ENCODE peak calls at places on chromosomes 2 and 18, in five cellular contexts. K is K562, F is A549, M is GM12878, U is SK-N-SH. T is an unnamed sample.

GRCh38 chr2:239182981-239183791 is 217.6 kb downstream of the HDAC4 start:
- DNase-seq in K (no peak), F (no peak), M (no peak), U (no peak), T (no peak)

GRCh38 chr18:36127866-36128845 is 984 bp downstream of the SLC39A6 start:
- DNase-seq in K (peak), F (peak), M (no peak), U (peak), T (peak)

GRCh38 chr2:75053484-75054112 is 95.2 kb downstream of the POLE4 start:
- DNase-seq in K (peak), F (peak), M (peak), U (peak), T (peak)

GRCh38 chr2:100339823-100340222 is 17.5 kb upstream of the LONRF2 start:
- DNase-seq in K (no peak), F (no peak), M (no peak), U (no peak), T (no peak)

GRCh38 chr18:63848159-63848558 is 39.3 kb upstream of the SERPINB2 start:
- DNase-seq in K (peak), F (peak), M (no peak), U (peak), T (peak)

GRCh38 chr2:50343157-50343821 is 688.6 kb downstream of the NRXN1 start:
- DNase-seq in K (no peak), F (no peak), M (no peak), U (no peak), T (no peak)

GRCh38 chr18:50790956-50791355 is 28.9 kb downstream of the MRO start:
- DNase-seq in K (no peak), F (no peak), M (no peak), U (no peak), T (no peak)

GRCh38 chr18:59575995-59576394 is 121.2 kb downstream of the CCBE1 start:
- DNase-seq in K (no peak), F (no peak), M (no peak), U (no peak), T (no peak)

GRCh38 chr2:237695201-237695780 is 67.9 kb downstream of the LRRFIP1 start:
- DNase-seq in K (peak), F (peak), M (peak), U (no peak), T (peak)
- TF ChIP-seq RCOR1 in K (no peak), F (no peak), M (no peak), U (no peak), T (peak)

GRCh38 chr2:227325056-227325823 is at the start of gene MFF:
- DNase-seq in K (peak), F (peak), M (peak), U (peak), T (peak)
- TF ChIP-seq RCOR1 in K (no peak), F (no peak), M (peak), U (no peak), T (no peak)

DNA sequence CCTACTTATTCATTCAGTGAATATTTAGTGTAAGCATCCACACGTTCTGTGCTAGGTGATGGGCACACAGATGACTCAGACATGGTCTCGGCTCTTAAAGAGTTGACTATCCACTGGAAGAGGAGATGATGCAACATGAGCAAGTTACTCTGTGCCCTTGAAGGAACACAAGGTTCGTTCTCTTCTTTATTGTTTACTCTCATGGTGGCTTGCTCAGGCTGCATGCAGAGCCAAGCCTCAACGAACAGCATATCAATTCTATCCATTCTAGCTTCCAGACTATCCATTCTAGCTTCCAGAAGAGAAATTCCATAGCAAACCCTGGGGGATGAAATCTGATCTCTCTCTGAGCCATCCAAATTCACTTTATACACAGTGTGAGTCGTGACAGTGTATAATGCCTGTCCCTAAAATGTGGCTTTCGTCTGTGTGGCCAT is 68.1 kb upstream of the CTAGE1 start:
- DNase-seq in K (no peak), F (peak), M (no peak), U (no peak), T (no peak)
- TF ChIP-seq RCOR1 in K (no peak), F (no peak), M (no peak), U (no peak), T (no peak)

DNA sequence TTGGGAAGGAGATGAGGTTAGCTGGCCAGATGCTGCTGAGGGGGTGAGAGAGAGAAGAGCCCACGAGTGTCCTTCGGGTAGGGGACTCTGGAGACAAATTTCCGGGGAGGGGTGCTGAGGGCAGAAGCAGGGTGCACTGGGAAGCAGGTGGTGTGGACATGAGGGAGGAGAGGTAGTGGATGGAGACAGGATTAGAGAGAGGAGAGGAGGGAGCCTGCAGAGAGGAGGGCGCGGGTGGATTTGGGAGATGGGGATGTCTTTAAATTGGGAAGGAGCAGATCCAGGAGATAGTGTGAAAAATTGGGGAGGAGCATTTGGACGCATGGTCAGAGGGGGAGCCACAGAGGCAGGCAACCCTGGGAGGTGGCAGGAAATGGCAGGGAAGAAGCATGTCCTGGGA is 154.7 kb downstream of the DYSF start:
- DNase-seq in K (no peak), F (no peak), M (no peak), U (peak), T (no peak)
- TF ChIP-seq RCOR1 in K (no peak), F (no peak), M (no peak), U (no peak), T (no peak)

T was measured in IMR-90.